ENCODE peak calls at places on chromosomes 2 and 18, in five cellular contexts. One of them, this sample, is unnamed.

GRCh38 chr2:12169060-12169406 is 422.6 kb downstream of the LPIN1 start:
- DNase-seq in HepG2: no peak
- DNase-seq in GM23338: no peak
- DNase-seq in GM12878: no peak
- DNase-seq in K562: no peak
- DNase-seq in this sample: no peak

GRCh38 chr18:6205706-6206105 is 209.0 kb downstream of the L3MBTL4 start:
- DNase-seq in K562: no peak
- DNase-seq in GM12878: no peak
- DNase-seq in HepG2: no peak
- DNase-seq in GM23338: no peak
- DNase-seq in this sample: no peak

GRCh38 chr2:196136151-196136550 is 35.2 kb downstream of the STK17B start:
- DNase-seq in HepG2: no peak
- DNase-seq in K562: no peak
- DNase-seq in GM23338: no peak
- DNase-seq in GM12878: no peak
- DNase-seq in this sample: no peak

GRCh38 chr2:6986894-6987487 is 69.8 kb downstream of the RNF144A start:
- DNase-seq in GM23338: no peak
- DNase-seq in GM12878: no peak
- DNase-seq in HepG2: peak
- DNase-seq in K562: no peak
- DNase-seq in this sample: no peak

GRCh38 chr2:9797681-9798556 is 45.4 kb upstream of the TAF1B start:
- DNase-seq in K562: no peak
- DNase-seq in HepG2: peak
- DNase-seq in GM12878: no peak
- DNase-seq in GM23338: no peak
- DNase-seq in this sample: no peak

GRCh38 chr2:75099521-75099922 is 99.8 kb downstream of the TACR1 start:
- DNase-seq in GM23338: no peak
- DNase-seq in K562: no peak
- DNase-seq in GM12878: no peak
- DNase-seq in HepG2: no peak
- DNase-seq in this sample: no peak

GRCh38 chr2:121825003-121825950 is 69.8 kb downstream of the TSN start:
- DNase-seq in HepG2: no peak
- DNase-seq in GM23338: peak
- DNase-seq in K562: no peak
- DNase-seq in GM12878: no peak
- DNase-seq in this sample: no peak

GRCh38 chr2:218284106-218284811 is 8.0 kb downstream of the TMBIM1 start:
- DNase-seq in K562: peak
- DNase-seq in GM23338: no peak
- DNase-seq in HepG2: no peak
- DNase-seq in GM12878: no peak
- DNase-seq in this sample: no peak

GRCh38 chr2:203758841-203759691 is 52.6 kb downstream of the CD28 start:
- DNase-seq in GM12878: no peak
- DNase-seq in HepG2: peak
- DNase-seq in GM23338: no peak
- DNase-seq in K562: no peak
- DNase-seq in this sample: no peak

GRCh38 chr2:240903191-240904060 is 2.7 kb upstream of the CROCC2 start:
- DNase-seq in HepG2: no peak
- DNase-seq in K562: no peak
- DNase-seq in GM12878: no peak
- DNase-seq in GM23338: no peak
- DNase-seq in this sample: no peak

GRCh38 chr2:164868563-164869419 is 27.2 kb upstream of the COBLL1 start:
- DNase-seq in GM23338: no peak
- DNase-seq in HepG2: no peak
- DNase-seq in GM12878: no peak
- DNase-seq in K562: no peak
- DNase-seq in this sample: no peak

GRCh38 chr2:62578837-62579640 is 73.0 kb upstream of the TMEM17 start:
- DNase-seq in K562: no peak
- DNase-seq in HepG2: peak
- DNase-seq in GM23338: no peak
- DNase-seq in GM12878: no peak
- DNase-seq in this sample: peak

GRCh38 chr18:80157708-80158343 is 48.8 kb downstream of the ADNP2 start:
- DNase-seq in GM23338: peak
- DNase-seq in K562: peak
- DNase-seq in GM12878: peak
- DNase-seq in HepG2: peak
- DNase-seq in this sample: peak

GRCh38 chr2:103788875-103789715 is 1027.3 kb downstream of the TMEM182 start:
- DNase-seq in K562: no peak
- DNase-seq in GM12878: no peak
- DNase-seq in HepG2: peak
- DNase-seq in GM23338: peak
- DNase-seq in this sample: no peak

GRCh38 chr18:66193394-66193793 is 410.5 kb downstream of the CDH19 start:
- DNase-seq in GM12878: no peak
- DNase-seq in GM23338: no peak
- DNase-seq in HepG2: no peak
- DNase-seq in K562: no peak
- DNase-seq in this sample: no peak

GRCh38 chr2:108449410-108450200 is 599 bp downstream of the GCC2 start:
- DNase-seq in GM23338: peak
- DNase-seq in GM12878: no peak
- DNase-seq in K562: peak
- DNase-seq in HepG2: peak
- DNase-seq in this sample: peak

GRCh38 chr2:27805180-27805579 is 33.7 kb downstream of the MRPL33 start:
- DNase-seq in K562: no peak
- DNase-seq in GM12878: no peak
- DNase-seq in HepG2: no peak
- DNase-seq in GM23338: no peak
- DNase-seq in this sample: no peak

GRCh38 chr2:213281156-213281555 is 3.1 kb upstream of the SPAG16 start:
- DNase-seq in HepG2: no peak
- DNase-seq in GM23338: no peak
- DNase-seq in GM12878: no peak
- DNase-seq in K562: no peak
- DNase-seq in this sample: no peak

DNA sequence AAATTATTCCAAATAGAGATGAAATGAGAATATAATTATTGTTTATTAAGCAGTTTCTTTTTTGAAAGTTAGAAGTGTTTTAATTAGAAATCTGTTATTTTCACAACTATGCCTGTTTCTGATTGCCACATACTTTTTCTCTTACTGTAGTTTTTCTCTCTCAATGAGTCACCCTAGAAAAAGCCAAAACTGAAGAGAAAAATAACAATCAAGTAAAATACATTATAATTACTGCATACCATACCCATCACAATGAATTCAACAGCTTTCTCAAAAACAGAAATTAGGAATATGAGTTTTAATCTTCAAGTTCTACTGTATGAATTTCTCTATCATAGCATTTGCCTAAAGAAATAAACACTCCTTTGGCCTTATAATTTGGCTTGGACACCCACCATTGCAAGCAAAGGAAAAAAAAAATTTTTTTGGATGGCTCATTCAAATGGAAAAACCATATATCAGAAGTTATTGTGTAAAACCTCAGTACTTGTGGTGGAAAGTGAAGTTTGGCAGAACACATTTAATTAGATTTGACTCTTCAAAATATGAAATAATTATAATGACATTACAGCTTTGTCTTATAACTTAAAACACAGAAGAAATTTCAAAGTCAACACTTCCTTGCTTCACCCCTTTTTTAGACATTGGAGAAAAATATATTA is 138.5 kb downstream of the DYM start:
- DNase-seq in K562: no peak
- DNase-seq in HepG2: no peak
- DNase-seq in GM12878: no peak
- DNase-seq in GM23338: no peak
- DNase-seq in this sample: no peak
- TF ChIP-seq JUNB in K562: no peak
- TF ChIP-seq JUNB in HepG2: no peak
- TF ChIP-seq JUNB in GM12878: no peak
- TF ChIP-seq JUNB in GM23338: no peak
- TF ChIP-seq JUNB in this sample: no peak

DNA sequence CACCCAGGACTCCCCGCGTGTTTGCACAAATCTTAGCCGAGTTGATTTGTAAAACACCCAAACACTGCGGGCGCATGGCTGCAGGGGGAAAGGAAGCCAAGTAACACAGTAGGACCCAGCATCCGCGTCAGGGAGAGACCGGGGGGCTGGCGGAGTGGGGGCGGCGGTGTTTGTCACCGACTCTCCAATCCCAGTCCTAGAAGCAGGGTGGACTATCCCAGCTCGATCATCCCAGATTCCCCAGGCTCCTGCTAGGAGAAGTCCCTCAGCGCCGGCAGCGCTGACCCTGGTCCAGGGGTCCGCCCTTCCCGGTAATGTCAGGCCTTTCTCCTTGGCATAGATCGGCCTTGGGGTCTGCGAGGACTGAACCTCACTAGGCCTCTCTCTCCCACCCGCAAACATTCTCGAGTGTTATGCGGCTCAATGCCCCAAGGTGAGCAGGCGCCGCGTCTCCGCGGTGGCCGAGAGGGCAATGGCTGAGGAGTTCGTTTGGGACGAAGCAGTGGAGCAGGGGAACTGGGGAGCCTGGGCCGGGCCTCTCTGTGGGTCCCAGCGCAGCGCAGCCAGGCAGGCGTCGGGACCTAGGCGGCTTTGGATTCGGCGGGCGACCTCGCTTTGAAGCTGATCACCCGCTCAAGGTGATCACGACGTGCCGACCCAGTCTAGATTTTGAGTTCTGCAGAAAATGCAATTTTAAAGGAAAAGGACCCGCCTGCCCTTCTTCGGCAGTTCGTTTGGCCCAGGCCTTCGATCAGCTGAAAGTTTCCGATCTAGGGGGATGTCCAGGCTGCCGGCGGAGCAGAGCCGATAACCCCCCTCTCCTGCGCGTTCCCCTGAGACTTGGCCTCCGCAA is 1.5 kb upstream of the GDF7 start:
- DNase-seq in GM12878: no peak
- DNase-seq in HepG2: no peak
- DNase-seq in K562: no peak
- DNase-seq in GM23338: peak
- DNase-seq in this sample: no peak
- TF ChIP-seq JUNB in GM12878: no peak
- TF ChIP-seq JUNB in HepG2: no peak
- TF ChIP-seq JUNB in K562: no peak
- TF ChIP-seq JUNB in GM23338: no peak
- TF ChIP-seq JUNB in this sample: no peak

DNA sequence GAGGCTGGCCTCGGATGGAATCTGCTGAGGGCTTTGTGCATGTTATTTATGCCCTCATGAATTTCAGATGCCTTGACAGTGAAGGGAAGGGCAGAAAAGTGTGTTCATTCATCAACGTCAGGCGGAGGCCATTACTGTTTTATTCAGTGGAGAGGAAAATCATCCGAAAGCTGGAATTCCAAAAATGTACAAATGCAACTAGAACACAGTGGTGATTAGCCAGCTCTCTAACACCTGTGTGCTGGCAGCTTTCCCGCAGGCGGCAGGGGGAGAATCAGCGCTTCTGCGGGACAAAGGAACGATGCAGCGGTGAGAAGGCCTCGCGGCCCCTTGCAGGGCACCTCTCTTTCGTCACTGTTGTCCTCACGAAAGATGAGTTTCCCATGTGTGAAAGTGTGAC is 416.8 kb downstream of the EIPR1 start:
- DNase-seq in GM23338: peak
- DNase-seq in GM12878: no peak
- DNase-seq in K562: no peak
- DNase-seq in HepG2: no peak
- DNase-seq in this sample: no peak
- TF ChIP-seq JUNB in GM23338: no peak
- TF ChIP-seq JUNB in GM12878: no peak
- TF ChIP-seq JUNB in K562: no peak
- TF ChIP-seq JUNB in HepG2: no peak
- TF ChIP-seq JUNB in this sample: no peak

DNA sequence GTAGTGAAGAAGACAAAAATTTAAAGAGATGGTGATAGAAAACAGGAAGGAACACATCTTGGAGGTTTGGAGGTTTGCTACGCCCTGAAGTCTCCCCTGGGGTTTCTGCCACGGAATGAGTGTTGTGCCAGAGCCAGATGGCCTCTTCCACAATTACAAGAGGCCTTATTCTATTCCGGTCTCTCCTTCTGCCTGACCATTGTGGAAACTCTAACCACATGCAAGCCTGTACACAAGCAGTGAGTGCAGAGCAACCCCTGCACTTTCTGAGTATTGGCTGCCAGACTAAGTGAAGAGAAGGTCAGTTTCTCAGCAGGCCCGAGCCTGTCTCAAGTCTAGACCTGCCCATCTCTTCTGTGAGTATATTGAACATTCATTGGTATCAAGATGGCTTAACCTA is 22.7 kb upstream of the MYO1B start:
- DNase-seq in HepG2: no peak
- DNase-seq in GM12878: no peak
- DNase-seq in K562: no peak
- DNase-seq in GM23338: no peak
- DNase-seq in this sample: no peak
- TF ChIP-seq JUNB in HepG2: no peak
- TF ChIP-seq JUNB in GM12878: no peak
- TF ChIP-seq JUNB in K562: no peak
- TF ChIP-seq JUNB in GM23338: no peak
- TF ChIP-seq JUNB in this sample: no peak

DNA sequence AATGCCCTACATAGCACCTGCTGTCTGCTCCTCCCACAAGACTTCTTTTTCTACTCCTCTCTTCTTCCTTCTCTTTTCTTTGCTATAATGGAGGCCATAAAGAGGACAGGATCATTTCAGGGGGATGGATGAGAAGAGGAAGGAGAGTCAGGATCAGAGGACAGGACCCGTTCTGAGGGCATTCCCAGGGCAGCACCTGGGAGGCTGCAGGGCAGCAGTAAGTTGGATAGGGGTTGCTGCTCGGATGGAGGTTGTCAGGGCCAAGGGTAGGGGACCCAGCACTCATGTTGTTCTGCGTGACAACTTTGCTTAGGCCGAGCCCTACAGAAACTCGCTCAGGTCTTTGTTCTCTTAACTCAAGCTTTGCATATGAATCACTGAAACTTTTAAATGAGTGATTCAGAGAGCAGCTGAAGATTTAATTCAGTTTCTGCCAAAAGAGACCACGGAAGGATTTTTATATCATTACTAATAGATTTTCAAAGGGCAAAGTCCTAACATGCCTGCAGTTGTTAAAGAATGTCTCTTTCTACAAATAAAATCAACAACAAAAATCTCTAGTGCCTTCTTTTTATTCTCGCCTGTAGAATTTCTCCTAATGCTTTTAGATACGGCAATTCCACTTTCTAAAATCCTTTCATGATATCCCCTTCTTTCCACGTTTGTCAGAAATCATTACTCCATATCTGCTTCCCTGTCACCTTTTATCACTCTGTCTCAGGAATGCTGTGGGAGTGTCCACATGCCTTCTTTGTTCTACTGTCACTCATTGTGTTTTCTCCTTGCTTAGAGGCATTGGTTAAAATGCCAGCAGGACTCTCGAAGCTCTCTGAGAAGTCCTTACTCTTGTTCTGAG is 11.1 kb upstream of the GALNT5 start:
- DNase-seq in GM23338: peak
- DNase-seq in HepG2: no peak
- DNase-seq in GM12878: peak
- DNase-seq in K562: no peak
- DNase-seq in this sample: peak
- TF ChIP-seq JUNB in GM23338: no peak
- TF ChIP-seq JUNB in HepG2: no peak
- TF ChIP-seq JUNB in GM12878: peak
- TF ChIP-seq JUNB in K562: no peak
- TF ChIP-seq JUNB in this sample: peak

GRCh38 chr2:156333951-156334495 is 1.5 kb upstream of the NR4A2 start:
- DNase-seq in GM23338: peak
- DNase-seq in K562: peak
- DNase-seq in HepG2: peak
- DNase-seq in GM12878: no peak
- DNase-seq in this sample: peak
- TF ChIP-seq JUNB in GM23338: no peak
- TF ChIP-seq JUNB in K562: no peak
- TF ChIP-seq JUNB in HepG2: no peak
- TF ChIP-seq JUNB in GM12878: no peak
- TF ChIP-seq JUNB in this sample: no peak